ENCODE peak calls at places on chromosome 19, in seven cellular contexts. X is body of pancreas, A is AG09309, I is heart right ventricle, Y is heart left ventricle, E is cardiac muscle cell, V is epithelial cell of esophagus. J is an unnamed sample.

GRCh38 chr19:40807147-40808020 is 8.4 kb downstream of the EGLN2 start:
- DNase-seq in X (no peak), A (no peak), I (no peak), Y (no peak), E (no peak), V (peak; percentile 43), J (no peak)

GRCh38 chr19:10363789-10364281 is 16.5 kb downstream of the TYK2 start:
- DNase-seq in X (no peak), A (no peak), I (no peak), Y (no peak), E (no peak), V (peak; percentile 50), J (no peak)

GRCh38 chr19:10797078-10797477 is 38.9 kb downstream of the TMED1 start:
- DNase-seq in X (no peak), A (no peak), I (no peak), Y (no peak), E (no peak), V (no peak), J (no peak)

GRCh38 chr19:2543463-2544442 is 67.8 kb downstream of the GADD45B start:
- DNase-seq in X (peak; percentile 97), A (peak; percentile 89), I (peak; percentile 92), Y (peak; percentile 96), E (peak; percentile 99), V (peak; percentile 97), J (no peak)

GRCh38 chr19:14015454-14016035 is 9.4 kb upstream of the RFX1 start:
- DNase-seq in X (no peak), A (no peak), I (no peak), Y (no peak), E (no peak), V (no peak), J (peak; percentile 85)

GRCh38 chr19:2033825-2034159 is 17.3 kb downstream of the MKNK2 start:
- DNase-seq in X (no peak), A (no peak), I (no peak), Y (no peak), E (no peak), V (no peak), J (no peak)

GRCh38 chr19:31449379-31449778 is 100.1 kb upstream of the TSHZ3 start:
- DNase-seq in X (no peak), A (no peak), I (no peak), Y (no peak), E (no peak), V (no peak), J (no peak)

GRCh38 chr19:17765069-17765618 is 13.9 kb downstream of the FCHO1 start:
- DNase-seq in X (peak; percentile 69), A (no peak), I (peak; percentile 47), Y (peak; percentile 78), E (no peak), V (peak; percentile 81), J (no peak)

GRCh38 chr19:13959962-13960862 is 7.9 kb downstream of the DCAF15 start:
- DNase-seq in X (no peak), A (no peak), I (no peak), Y (no peak), E (no peak), V (no peak), J (no peak)

GRCh38 chr19:38687837-38688378 is 40.5 kb downstream of the ACTN4 start:
- DNase-seq in X (no peak), A (no peak), I (no peak), Y (no peak), E (no peak), V (no peak), J (no peak)

GRCh38 chr19:38686530-38686888 is 39.1 kb downstream of the ACTN4 start:
- DNase-seq in X (no peak), A (no peak), I (no peak), Y (no peak), E (no peak), V (no peak), J (peak; percentile 47)

GRCh38 chr19:38684078-38684861 is 36.8 kb downstream of the ACTN4 start:
- DNase-seq in X (peak; percentile 64), A (peak; percentile 69), I (peak; percentile 55), Y (no peak), E (peak; percentile 94), V (peak; percentile 96), J (peak; percentile 45)

GRCh38 chr19:38684862-38685665 is 37.6 kb downstream of the ACTN4 start:
- DNase-seq in X (no peak), A (no peak), I (no peak), Y (no peak), E (no peak), V (no peak), J (no peak)

DNA sequence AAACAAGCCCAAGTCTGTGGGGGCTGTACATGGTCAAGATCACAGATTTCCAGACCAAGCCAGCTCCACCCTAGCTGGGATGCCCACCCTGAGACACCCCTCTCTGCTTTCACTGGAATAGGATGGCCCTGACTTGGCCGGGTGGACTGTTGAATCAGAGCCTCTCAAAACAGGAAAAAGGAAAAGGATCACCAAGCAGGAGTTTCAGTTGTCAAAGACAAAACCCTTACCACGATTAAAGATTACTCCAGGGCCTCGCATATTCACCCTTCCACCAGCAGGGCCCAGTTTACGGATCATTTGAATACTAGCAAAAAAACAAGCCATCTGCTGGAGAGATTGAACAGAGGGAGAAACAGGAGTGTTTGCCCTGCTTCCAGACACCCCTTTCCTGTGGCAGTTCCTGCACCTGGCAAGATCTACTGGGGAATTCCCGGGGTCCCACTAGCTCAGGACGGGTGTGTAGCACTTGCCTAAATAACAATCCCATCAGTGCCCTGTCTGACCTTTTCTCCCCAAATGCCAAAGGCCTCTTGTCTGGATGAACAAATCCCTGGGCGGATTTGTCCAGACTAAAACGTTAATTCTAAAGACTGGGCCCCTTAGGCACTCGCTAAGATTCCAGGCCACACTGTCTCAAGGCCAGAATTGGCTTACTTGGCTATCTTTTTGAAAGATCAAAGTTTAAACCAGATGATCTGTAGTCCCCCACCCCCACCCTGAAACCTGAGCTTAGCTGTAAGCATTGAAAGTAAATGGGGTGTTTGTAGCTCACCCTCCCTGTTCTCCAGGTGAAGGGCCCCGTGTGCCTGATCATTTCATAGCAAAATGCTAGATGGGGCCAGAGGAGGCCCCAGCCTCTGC is 38.4 kb downstream of the ACTN4 start:
- DNase-seq in X (peak; percentile 51), A (no peak), I (no peak), Y (no peak), E (peak; percentile 81), V (peak; percentile 57), J (no peak)
- H3K4me3 ChIP-seq in X (no peak overlapping the region), A (no peak overlapping the region), I (no peak overlapping the region), Y (no peak overlapping the region), E (no peak overlapping the region), V (no peak overlapping the region), J (no peak overlapping the region)

DNA sequence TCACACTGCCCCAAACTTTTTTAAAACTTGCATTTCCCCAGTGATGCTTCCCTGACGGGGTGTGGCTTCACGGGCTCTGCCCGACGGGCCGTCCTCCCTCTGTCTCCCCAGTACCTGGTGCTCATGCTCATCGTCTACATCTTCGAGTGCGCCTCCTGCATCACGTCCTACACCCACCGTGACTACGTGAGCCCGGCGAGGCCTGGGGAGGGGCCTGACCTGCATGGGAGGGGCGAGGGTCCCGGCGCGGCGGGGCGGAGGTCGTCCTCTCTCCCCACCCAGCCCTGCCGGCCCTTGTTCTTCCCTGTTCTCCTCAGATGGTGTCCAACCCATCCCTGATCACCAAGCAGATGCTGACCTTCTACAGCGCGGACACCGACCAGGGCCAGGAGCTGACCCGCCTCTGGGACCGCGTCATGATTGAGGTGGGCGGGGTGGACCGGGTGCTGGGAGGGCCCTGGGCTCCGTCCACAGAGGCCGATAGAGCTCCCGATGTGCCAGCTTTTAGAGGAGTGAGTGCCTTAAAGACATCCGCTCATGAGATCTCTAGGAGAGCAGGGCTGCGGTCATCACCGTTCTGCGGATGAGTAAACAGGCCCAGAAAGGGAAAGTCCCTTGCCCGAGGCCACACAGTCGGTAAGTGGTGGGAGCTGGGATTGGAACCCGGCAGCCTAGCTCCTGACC is 6.9 kb downstream of the UPK1A start:
- DNase-seq in X (peak; percentile 25), A (peak; percentile 5), I (peak; percentile 20), Y (no peak), E (peak; percentile 63), V (peak; percentile 69), J (no peak)
- TF ChIP-seq CTCF in X (no peak), A (no peak), I (no peak), Y (no peak), E (no peak), V (no peak), J (no peak)

GRCh38 chr19:48713864-48714755 is 5.4 kb downstream of the MAMSTR start:
- DNase-seq in X (peak; percentile 99), A (peak; percentile 96), I (peak; percentile 99), Y (peak; percentile 100), E (peak; percentile 100), V (peak; percentile 100), J (peak; percentile 97)
- H3K4me3 ChIP-seq in X (peak overlapping the region; percentile 2), A (peak overlapping the region; percentile 86), I (peak overlapping the region; percentile 81), Y (peak overlapping the region; percentile 75), E (peak overlapping the region; percentile 53), V (peak overlapping the region; percentile 80), J (peak overlapping the region; percentile 81)

GRCh38 chr19:48997972-48998371 is 4.3 kb downstream of the RUVBL2 start:
- DNase-seq in X (peak; percentile 52), A (no peak), I (no peak), Y (no peak), E (peak; percentile 63), V (peak; percentile 68), J (no peak)
- TF ChIP-seq CTCF in X (peak; percentile 26), A (peak; percentile 60), I (peak; percentile 37), Y (no peak), E (peak; percentile 64), V (peak; percentile 53), J (peak; percentile 64)

DNA sequence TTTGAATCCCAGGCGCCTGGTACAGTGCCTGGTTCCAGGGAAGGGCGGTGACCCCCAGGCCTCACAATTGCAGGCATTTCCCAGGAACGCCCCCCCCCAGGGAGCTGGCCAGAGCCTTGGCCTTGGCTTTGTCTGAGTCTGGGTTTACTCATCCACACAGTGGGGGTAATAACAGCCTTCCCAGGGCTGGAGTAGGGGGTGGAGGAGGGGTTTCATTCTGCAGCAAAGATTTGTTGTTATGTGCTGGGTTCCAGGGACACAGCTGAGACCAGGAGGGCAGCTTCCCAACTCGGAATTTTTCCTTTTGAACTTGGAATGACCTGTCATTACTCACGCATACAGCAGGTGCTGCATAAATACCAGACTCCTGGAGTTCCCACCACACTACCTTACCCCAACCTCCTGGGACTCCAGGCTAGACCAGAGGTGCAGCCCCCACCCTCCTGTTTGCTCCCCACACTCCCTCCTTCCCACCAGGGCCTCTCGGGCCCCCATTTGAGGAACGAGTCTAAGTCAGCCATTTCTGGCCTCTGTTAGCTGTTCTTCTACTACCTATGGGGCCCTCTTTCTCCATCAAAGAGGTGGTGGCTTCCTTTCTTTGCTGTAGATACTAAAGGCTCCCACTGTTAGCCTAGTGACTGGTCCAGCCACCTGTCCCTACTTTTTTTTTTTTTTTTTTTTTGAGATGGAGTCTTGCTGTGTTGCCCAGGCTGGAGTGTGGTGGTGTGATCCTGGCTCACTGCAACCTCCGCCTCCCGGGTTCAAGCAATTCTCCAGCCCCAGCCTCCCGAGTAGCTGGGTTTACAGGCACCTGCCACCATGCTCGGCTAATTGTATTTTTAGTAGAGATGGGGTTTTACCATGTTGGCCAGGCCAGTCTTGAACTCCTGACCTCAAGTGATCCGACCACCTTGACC is 1.6 kb upstream of the ADAMTS10 start:
- DNase-seq in X (peak; percentile 56), A (peak; percentile 56), I (peak; percentile 78), Y (peak; percentile 89), E (peak; percentile 78), V (no peak), J (no peak)
- H3K4me3 ChIP-seq in X (no peak overlapping the region), A (no peak overlapping the region), I (no peak overlapping the region), Y (no peak overlapping the region), E (no peak overlapping the region), V (no peak overlapping the region), J (no peak overlapping the region)

J was measured in GM12864.